ENCODE peak calls at places on chromosomes 5 and 9, in nine cellular contexts. N, O, F, W, Q, C, S, U and V are unnamed samples.

GRCh38 chr9:108626743-108627142 is 229.0 kb downstream of the ACTL7B start:
- DNase-seq in N (no peak), O (no peak), F (no peak), W (no peak), Q (no peak), C (no peak), S (no peak), U (no peak), V (no peak)

GRCh38 chr5:34586117-34586885 is 69.8 kb upstream of the RAI14 start:
- DNase-seq in N (no peak), O (no peak), F (no peak), W (no peak), Q (no peak), C (peak), S (peak), U (no peak), V (no peak)

GRCh38 chr9:131264231-131264630 is 12.1 kb downstream of the FAM78A start:
- DNase-seq in N (no peak), O (no peak), F (no peak), W (peak), Q (no peak), C (no peak), S (no peak), U (no peak), V (no peak)

GRCh38 chr9:26746357-26747072 is 146.1 kb downstream of the CAAP1 start:
- DNase-seq in N (no peak), O (no peak), F (no peak), W (no peak), Q (no peak), C (no peak), S (no peak), U (no peak), V (no peak)

GRCh38 chr9:134101623-134102149 is 33.9 kb upstream of the BRD3 start:
- DNase-seq in N (no peak), O (no peak), F (no peak), W (no peak), Q (no peak), C (no peak), S (no peak), U (no peak), V (no peak)

GRCh38 chr5:133048993-133049725 is 2.7 kb upstream of the HSPA4 start:
- DNase-seq in N (no peak), O (no peak), F (no peak), W (no peak), Q (no peak), C (no peak), S (peak), U (no peak), V (no peak)

GRCh38 chr9:111644195-111644772 is 13.2 kb downstream of the DNAJC25 start:
- DNase-seq in N (no peak), O (no peak), F (no peak), W (no peak), Q (no peak), C (no peak), S (no peak), U (no peak), V (no peak)

GRCh38 chr5:7881091-7881490 is 12.1 kb downstream of the MTRR start:
- DNase-seq in N (no peak), O (no peak), F (no peak), W (no peak), Q (no peak), C (no peak), S (no peak), U (no peak), V (no peak)

GRCh38 chr9:69671904-69672827 is at the start of gene APBA1:
- DNase-seq in N (peak), O (peak), F (peak), W (peak), Q (peak), C (no peak), S (peak), U (peak), V (peak)

DNA sequence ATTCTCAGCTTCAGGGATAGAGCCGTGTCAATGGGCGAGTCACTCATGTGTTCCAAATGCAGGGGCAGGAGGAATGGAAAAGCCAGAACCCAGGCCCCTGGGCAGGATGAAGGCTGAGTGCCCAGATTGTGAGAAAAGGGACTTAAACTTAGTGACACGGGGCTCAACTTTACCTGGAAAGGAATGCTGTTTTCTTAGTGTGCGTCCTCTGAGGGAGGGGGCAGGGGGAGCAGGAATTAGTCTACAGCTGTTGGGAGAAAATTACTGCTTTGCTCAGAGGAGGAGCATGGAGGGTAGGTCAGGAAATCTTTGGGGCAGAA is 14.6 kb downstream of the HK3 start:
- DNase-seq in N (no peak), O (no peak), F (no peak), W (no peak), Q (no peak), C (no peak), S (no peak), U (no peak), V (no peak)
- TF ChIP-seq CTCF in N (no peak), O (no peak), F (no peak), W (no peak), Q (no peak), C (no peak), S (no peak), U (no peak), V (no peak)

DNA sequence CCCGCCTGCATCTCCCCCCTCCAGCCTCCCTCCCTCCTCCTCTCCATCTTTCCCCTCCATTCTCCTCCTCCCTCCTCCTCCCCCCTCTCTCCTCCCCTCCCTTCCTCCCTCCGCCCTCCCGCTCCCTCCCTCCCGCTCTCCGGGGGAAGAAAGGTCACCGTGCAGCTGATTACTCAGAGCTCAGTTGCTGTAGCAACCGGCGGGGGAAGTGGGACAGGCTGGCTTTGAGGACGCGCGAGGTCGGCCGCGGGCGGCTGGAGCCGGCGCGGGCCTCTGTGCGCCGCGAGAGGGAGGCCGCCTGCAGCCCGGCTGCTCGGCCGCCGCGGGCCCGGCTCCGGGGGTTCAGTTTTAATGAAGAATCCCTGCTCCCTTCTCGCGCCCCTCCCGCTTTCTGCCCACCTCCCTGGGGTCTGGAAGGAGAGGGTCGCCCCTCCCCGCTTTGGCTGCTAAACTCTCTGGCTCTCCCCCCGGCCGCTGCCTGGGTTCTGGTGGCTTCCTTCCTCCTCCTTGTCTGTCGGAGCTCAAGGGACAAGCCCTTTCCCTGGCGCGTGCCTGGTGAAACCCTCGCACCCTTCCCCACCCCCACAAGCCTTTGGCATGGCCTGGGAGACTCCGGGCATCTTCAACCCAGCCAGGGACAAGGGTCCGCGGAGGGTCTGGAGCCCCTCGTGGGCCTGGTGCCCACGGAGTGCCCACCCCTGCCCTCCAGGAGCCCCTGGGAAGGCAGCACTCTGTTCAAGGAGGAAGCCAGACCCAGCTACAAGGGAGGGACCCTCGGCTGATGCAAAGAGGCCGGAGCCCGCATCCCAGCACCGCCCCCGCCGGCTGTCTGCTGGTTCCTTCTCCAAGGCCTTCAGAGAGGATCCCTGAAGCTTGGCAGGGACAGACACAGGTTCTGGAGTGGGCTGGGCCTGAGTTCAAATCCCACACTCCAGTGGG is 160.3 kb downstream of the C9orf50 start:
- DNase-seq in N (peak), O (peak), F (peak), W (peak), Q (peak), C (peak), S (peak), U (peak), V (peak)
- TF ChIP-seq CTCF in N (no peak), O (no peak), F (no peak), W (peak), Q (no peak), C (peak), S (no peak), U (no peak), V (peak)

DNA sequence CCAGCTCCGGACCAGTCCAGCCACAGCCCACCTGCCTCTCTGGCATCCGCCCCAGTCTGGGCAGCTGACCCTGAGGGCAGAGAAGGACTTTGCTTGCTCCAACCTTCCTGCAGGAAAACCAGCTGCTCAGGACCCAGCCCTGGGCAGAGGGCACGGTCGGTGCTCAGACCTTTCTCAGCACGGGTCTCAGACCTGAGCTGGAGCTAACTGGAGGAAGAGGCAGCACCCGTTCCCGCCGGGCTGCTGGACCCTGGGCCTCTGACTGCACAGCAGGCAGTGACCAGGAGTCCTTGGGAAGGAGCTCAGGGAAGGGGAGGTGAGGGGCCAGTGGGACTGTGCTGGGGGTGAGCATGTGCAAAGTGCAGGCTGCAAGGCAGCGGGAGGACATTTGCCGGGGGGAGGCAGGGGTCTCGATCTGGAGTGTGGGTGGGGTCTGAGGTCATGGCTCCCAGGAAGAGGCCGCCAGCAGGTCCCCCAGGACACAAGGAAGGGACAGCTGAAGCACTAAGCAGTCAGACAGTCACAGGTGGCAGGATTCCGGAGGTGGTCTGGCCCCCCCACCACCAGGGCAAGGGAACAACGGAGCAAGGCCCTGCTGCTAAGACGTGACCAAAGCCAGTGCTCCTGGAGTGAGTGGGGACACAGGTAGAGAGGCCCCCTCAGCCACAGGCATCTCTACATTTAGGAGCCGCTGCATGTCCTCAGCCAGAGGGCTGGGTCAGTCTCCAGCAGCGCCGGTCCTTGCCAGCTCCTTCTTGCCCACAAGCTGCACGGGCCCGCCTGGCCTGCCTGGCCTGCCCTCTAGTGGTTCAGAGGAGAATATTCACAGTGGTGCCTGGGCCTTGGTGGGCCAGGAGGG is 4.7 kb upstream of the DPM2 start:
- DNase-seq in N (peak), O (peak), F (peak), W (peak), Q (no peak), C (no peak), S (peak), U (peak), V (peak)
- TF ChIP-seq CTCF in N (peak), O (peak), F (peak), W (peak), Q (peak), C (peak), S (peak), U (peak), V (peak)

GRCh38 chr9:35555246-35555701 is 49.8 kb upstream of the TESK1 start:
- DNase-seq in N (no peak), O (peak), F (no peak), W (no peak), Q (peak), C (no peak), S (no peak), U (no peak), V (no peak)

GRCh38 chr9:35552837-35553236 is 52.2 kb upstream of the TESK1 start:
- DNase-seq in N (no peak), O (no peak), F (no peak), W (no peak), Q (no peak), C (no peak), S (peak), U (no peak), V (no peak)

GRCh38 chr9:35555881-35556280 is 49.2 kb upstream of the TESK1 start:
- DNase-seq in N (no peak), O (peak), F (no peak), W (no peak), Q (no peak), C (no peak), S (no peak), U (no peak), V (no peak)

GRCh38 chr9:35552376-35552775 is 52.7 kb upstream of the TESK1 start:
- DNase-seq in N (no peak), O (no peak), F (no peak), W (no peak), Q (no peak), C (no peak), S (peak), U (no peak), V (no peak)

DNA sequence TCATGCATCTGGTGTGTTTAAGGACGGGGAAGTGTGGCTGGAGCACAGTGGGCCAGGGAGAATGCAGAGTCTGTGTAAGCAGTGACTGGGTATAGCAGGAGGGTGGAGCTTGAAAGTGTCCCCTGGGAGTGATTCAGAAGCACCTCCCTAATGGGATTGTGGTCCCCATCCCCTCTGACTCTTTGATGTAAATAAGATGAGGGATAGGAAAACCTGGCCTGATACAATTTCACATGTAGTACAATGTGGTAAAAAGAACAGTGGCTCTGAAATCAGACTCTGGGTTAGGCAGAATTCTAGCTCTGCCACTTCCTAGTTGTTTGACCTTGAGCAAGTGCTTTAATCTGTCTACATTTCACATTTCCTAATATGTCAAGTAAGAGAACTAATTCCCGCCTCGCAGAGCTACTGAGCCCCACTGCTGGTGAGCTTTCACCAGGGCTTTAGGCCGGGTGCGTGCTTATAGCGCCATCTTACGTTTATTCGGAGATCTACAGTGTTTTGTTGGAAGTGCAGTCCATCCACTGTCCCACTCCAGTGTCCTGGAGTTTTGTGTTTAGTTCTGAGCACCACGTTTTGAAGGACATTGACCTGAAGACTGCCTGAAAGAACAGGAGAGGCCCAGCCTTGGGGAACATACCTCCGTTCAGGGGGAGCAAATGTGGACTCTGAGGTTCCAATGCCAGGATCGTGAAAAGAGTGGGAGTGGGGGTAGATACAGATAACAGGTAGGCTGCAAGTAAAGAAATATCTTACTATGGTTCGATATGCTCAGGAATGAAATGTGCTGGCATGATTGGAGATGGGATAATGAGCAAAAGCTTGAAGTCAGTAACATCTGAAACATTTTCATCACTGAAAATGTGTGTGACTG is 51.2 kb upstream of the TESK1 start:
- DNase-seq in N (peak), O (peak), F (peak), W (peak), Q (peak), C (peak), S (peak), U (peak), V (no peak)
- TF ChIP-seq CTCF in N (peak), O (peak), F (peak), W (peak), Q (peak), C (peak), S (peak), U (peak), V (peak)

GRCh38 chr5:1140188-1140817 is 28.4 kb upstream of the SLC12A7 start:
- DNase-seq in N (peak), O (peak), F (peak), W (peak), Q (peak), C (no peak), S (peak), U (peak), V (peak)
- TF ChIP-seq CTCF in N (peak), O (peak), F (peak), W (peak), Q (peak), C (peak), S (peak), U (peak), V (peak)

DNA sequence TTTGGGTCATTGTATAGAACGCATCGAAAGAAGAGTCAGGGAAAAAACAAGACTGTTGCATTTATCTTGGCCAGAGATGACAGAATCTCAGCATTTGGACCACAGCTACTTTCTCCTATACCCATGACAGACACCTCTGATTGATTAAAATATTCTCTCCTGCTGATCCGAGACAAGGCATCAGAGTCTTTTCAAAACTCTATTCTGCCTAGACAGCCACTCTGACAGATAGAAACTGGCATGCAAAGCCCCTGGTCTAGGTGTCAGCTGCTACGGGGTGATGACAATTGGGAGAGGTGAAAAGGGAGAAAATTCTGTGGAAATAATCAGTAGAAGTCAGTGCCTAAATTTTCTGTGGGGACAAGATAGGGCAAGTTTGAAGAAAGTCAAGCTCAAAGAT is 152.2 kb downstream of the PIK3R1 start:
- DNase-seq in N (no peak), O (no peak), F (no peak), W (no peak), Q (no peak), C (no peak), S (no peak), U (no peak), V (no peak)
- TF ChIP-seq CTCF in N (no peak), O (no peak), F (no peak), W (no peak), Q (no peak), C (no peak), S (no peak), U (no peak), V (no peak)

GRCh38 chr5:3509290-3509689 is 86.3 kb upstream of the IRX1 start:
- DNase-seq in N (no peak), O (no peak), F (no peak), W (no peak), Q (no peak), C (no peak), S (no peak), U (no peak), V (no peak)
- TF ChIP-seq CTCF in N (no peak), O (no peak), F (no peak), W (no peak), Q (no peak), C (no peak), S (no peak), U (no peak), V (no peak)

GRCh38 chr5:88829053-88829452 is 53.9 kb downstream of the MEF2C start:
- DNase-seq in N (no peak), O (no peak), F (no peak), W (no peak), Q (no peak), C (no peak), S (peak), U (no peak), V (peak)
- TF ChIP-seq CTCF in N (no peak), O (peak), F (peak), W (peak), Q (no peak), C (no peak), S (no peak), U (no peak), V (peak)

DNA sequence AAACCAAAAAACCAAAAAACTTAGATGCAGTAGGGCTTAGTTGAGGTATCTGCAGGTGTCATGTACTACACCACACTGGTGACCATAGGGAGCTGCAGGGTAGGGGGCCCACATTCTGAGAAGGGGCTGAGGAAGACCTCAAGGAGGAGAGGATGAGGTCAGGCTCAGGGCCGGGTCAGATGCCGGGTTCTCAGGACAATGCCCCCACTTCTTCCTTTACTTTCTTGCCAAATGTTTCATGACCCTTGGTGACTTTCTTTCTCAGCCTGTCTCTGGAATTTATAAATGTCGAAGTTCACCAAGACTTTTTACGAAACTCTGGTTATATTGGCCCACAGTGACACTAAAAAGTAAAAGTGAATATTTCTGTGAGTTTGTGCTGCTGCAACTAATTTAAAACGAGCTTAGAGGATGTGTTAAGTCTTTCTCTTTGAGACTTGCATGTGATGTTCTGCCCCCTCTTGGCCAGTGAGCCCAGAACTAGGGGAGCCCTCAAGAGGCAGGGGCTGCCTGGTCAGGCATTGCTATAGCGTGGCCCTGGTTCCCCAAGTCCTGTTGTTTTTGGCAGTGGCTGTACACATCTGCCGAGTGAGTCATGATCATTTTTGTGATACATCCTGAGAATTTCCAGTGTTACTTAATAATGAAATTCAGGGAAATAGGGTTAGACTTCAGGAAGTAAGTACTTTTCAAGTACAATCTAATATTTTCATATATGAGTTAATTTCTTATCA is 11.2 kb downstream of the ACO1 start:
- DNase-seq in N (no peak), O (peak), F (peak), W (peak), Q (no peak), C (peak), S (peak), U (no peak), V (no peak)
- TF ChIP-seq CTCF in N (no peak), O (no peak), F (no peak), W (no peak), Q (no peak), C (peak), S (peak), U (no peak), V (no peak)